ENCODE peak calls at places on chromosomes 16 and 17, in seven cellular contexts. M is endothelial cell, T is brain microvascular endothelial cell, F is hepatocyte, X is PC-3, N is GM20000, J is heart right ventricle. L is an unnamed sample.

GRCh38 chr16:85615852-85616607 is 2.9 kb downstream of the GSE1 start:
- DNase-seq in M (peak), T (peak), F (peak), X (peak), N (peak), J (peak), L (no peak)

GRCh38 chr17:76670708-76671122 is 27.2 kb upstream of the ST6GALNAC1 start:
- DNase-seq in M (no peak), T (no peak), F (no peak), X (no peak), N (no peak), J (no peak), L (no peak)

GRCh38 chr17:80123791-80124190 is 22.4 kb downstream of the GAA start:
- DNase-seq in M (no peak), T (no peak), F (no peak), X (peak), N (no peak), J (no peak), L (no peak)

GRCh38 chr16:67449328-67449727 is 18.4 kb downstream of the HSD11B2 start:
- DNase-seq in M (no peak), T (no peak), F (no peak), X (no peak), N (no peak), J (peak), L (no peak)

GRCh38 chr16:55661842-55662479 is 6.2 kb downstream of the SLC6A2 start:
- DNase-seq in M (no peak), T (no peak), F (no peak), X (peak), N (no peak), J (no peak), L (no peak)

GRCh38 chr17:57482657-57483056 is 226.3 kb downstream of the MSI2 start:
- DNase-seq in M (no peak), T (no peak), F (no peak), X (no peak), N (no peak), J (no peak), L (no peak)

GRCh38 chr16:8561496-8561895 is 28.8 kb downstream of the TMEM114 start:
- DNase-seq in M (no peak), T (no peak), F (no peak), X (no peak), N (no peak), J (no peak), L (no peak)

GRCh38 chr17:41060052-41060604 is at the start of gene KRTAP2-3:
- DNase-seq in M (no peak), T (peak), F (no peak), X (peak), N (no peak), J (no peak), L (peak)

GRCh38 chr17:27577124-27577761 is 53.7 kb upstream of the LGALS9 start:
- DNase-seq in M (no peak), T (peak), F (peak), X (peak), N (no peak), J (no peak), L (no peak)

GRCh38 chr16:13557476-13557875 is 362.5 kb upstream of the ERCC4 start:
- DNase-seq in M (no peak), T (no peak), F (no peak), X (no peak), N (no peak), J (no peak), L (no peak)

GRCh38 chr17:35486920-35487727 is 38.6 kb upstream of the SLFN13 start:
- DNase-seq in M (no peak), T (peak), F (peak), X (no peak), N (peak), J (peak), L (no peak)

GRCh38 chr16:57262841-57263584 is 18.0 kb downstream of the ARL2BP start:
- DNase-seq in M (no peak), T (no peak), F (no peak), X (no peak), N (no peak), J (no peak), L (no peak)

GRCh38 chr17:74402070-74402469 is 29.8 kb upstream of the GPRC5C start:
- DNase-seq in M (no peak), T (no peak), F (no peak), X (no peak), N (no peak), J (no peak), L (no peak)

GRCh38 chr17:43846963-43847369 is at the start of gene CD300LG:
- DNase-seq in M (no peak), T (no peak), F (no peak), X (no peak), N (no peak), J (peak), L (no peak)

GRCh38 chr17:79028496-79029326 is 4.7 kb downstream of the C1QTNF1 start:
- DNase-seq in M (no peak), T (no peak), F (no peak), X (no peak), N (no peak), J (no peak), L (no peak)

GRCh38 chr17:55639096-55639495 is 83.6 kb downstream of the TMEM100 start:
- DNase-seq in M (no peak), T (no peak), F (no peak), X (no peak), N (no peak), J (no peak), L (no peak)

GRCh38 chr17:2929881-2930533 is 133.4 kb downstream of the OR1D5 start:
- DNase-seq in M (peak), T (peak), F (peak), X (peak), N (peak), J (peak), L (no peak)

GRCh38 chr16:81445143-81445922 is 725 bp downstream of the CMIP start:
- DNase-seq in M (peak), T (no peak), F (peak), X (no peak), N (peak), J (no peak), L (no peak)

GRCh38 chr17:410674-411401 is 58.2 kb upstream of the RPH3AL start:
- DNase-seq in M (no peak), T (no peak), F (peak), X (no peak), N (no peak), J (no peak), L (no peak)
- TF ChIP-seq CTCF in M (no peak), T (peak), F (no peak), X (no peak), N (no peak), J (no peak), L (peak)

GRCh38 chr17:67290994-67291362 is 46.0 kb upstream of the HELZ start:
- DNase-seq in M (no peak), T (no peak), F (no peak), X (no peak), N (no peak), J (peak), L (no peak)
- TF ChIP-seq CTCF in M (no peak), T (no peak), F (no peak), X (no peak), N (no peak), J (no peak), L (no peak)

DNA sequence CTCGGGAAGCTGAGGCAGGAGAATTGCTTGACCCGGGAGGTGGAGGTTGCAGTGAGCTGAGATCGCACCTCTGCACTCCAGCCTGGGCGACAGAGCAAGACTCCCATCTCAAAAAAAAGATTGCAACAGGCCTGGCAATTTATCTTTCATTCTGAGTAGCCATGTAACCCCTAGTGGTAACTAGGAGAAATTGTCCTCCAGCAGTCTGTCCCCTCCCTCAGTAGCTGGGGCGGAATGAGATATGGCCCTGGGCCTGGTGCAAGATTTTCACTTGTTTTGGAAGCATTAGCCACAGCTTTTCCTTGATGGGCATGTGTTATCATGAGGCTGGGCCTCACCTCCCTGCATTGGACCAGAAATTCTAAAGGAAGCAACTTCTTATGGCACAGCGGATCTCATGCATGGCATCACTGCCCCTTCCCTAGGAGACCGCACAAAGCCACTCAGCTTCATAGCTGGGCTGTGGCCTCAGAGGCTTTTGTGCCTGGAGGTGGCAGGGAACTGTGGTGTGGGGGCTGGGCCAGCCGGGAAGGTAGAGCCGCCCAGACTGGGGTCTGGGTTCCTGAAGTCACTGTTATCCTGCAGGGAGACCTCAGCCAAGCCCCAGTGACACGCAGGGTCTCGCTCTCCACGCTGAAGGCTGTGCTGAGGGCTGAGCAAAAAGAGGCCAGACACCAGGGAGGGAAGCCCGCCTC is 13.4 kb downstream of the NATD1 start:
- DNase-seq in M (peak), T (peak), F (no peak), X (peak), N (peak), J (no peak), L (no peak)
- TF ChIP-seq CTCF in M (peak), T (peak), F (peak), X (peak), N (no peak), J (peak), L (peak)

DNA sequence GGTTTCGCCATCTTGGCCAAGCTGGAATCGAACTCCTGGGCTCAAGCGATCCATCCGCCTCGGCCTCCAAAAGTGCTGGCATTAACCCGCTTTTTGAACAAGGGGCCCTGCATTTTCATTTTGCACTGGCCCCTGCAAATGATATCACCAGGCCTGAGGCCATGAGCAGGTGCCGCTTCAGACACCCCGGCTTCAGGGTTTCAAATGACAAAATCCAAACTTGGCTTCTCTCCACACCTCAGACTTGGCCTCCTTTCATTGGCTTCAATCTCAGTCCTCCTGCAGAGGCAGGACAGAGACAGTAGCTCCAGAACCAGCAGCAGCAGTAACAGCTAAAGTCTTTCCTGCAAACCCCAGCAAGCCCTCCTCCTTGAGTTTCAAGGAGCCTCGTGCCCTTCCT is 22.2 kb upstream of the CREBBP start:
- DNase-seq in M (no peak), T (no peak), F (no peak), X (no peak), N (no peak), J (no peak), L (no peak)
- TF ChIP-seq CTCF in M (no peak), T (no peak), F (no peak), X (no peak), N (no peak), J (no peak), L (no peak)

GRCh38 chr16:88412766-88413165 is 30.0 kb downstream of the ZNF469 start:
- DNase-seq in M (no peak), T (no peak), F (no peak), X (no peak), N (no peak), J (no peak), L (no peak)
- TF ChIP-seq CTCF in M (no peak), T (no peak), F (no peak), X (no peak), N (no peak), J (no peak), L (no peak)

DNA sequence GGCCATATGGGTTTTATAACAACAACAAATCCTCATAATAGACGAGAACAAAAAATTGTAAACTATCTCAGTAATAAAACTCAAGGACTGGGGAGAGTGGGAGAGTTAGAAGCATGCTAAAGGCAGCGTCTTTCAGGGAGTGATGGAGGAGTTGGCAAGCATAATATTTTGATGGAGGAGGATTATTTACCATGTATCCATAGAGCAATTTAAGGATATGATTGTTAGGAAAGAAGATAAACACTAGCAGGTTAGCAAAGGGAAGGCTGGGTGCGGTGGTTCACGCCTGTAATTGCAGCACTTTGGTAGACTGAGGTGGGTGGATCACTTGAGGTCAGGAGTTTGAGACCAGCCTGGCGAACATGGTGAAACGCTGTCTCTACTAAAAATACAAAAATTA is 27.8 kb downstream of the BCL7C start:
- DNase-seq in M (no peak), T (no peak), F (no peak), X (no peak), N (no peak), J (no peak), L (no peak)
- TF ChIP-seq CTCF in M (no peak), T (no peak), F (no peak), X (no peak), N (no peak), J (no peak), L (no peak)

DNA sequence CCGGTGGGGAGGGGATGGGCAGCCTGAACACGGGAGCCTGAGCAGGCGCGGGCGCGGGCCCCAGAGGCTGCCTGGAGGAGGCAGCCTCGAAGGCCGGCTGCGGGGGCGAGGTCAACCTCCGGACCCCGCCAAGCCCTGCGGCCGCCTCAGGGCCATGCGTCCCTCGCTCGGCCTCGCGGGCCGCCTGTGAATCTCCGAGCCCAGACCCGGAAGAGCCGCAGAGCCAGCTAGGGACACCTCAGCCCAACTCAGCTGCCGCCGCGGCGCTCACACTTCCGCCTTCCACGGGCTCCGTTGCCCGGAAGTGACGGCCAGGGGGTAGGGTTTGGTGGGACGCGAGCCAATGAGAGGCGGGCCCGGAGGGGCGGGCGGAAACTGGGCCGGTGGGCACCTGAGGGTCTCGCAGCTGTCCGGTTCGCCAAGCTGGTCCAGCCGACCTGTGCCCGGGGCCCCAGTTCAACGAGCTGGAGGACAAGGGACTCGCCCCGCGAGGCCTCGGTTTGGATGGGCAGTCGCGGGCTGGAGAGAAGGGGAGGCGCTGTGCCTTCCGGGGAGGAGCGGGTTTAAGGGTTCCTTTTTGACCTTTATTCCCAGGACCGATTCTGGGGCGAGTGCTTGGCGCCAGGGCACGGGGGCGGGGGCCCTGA is at the start of gene SLC38A10:
- DNase-seq in M (peak), T (peak), F (peak), X (peak), N (peak), J (peak), L (peak)
- TF ChIP-seq CTCF in M (no peak), T (peak), F (no peak), X (no peak), N (no peak), J (no peak), L (no peak)

GRCh38 chr16:10013364-10013763 is 168.9 kb downstream of the GRIN2A start:
- DNase-seq in M (no peak), T (no peak), F (no peak), X (no peak), N (no peak), J (no peak), L (no peak)
- TF ChIP-seq CTCF in M (no peak), T (no peak), F (no peak), X (no peak), N (no peak), J (no peak), L (no peak)

DNA sequence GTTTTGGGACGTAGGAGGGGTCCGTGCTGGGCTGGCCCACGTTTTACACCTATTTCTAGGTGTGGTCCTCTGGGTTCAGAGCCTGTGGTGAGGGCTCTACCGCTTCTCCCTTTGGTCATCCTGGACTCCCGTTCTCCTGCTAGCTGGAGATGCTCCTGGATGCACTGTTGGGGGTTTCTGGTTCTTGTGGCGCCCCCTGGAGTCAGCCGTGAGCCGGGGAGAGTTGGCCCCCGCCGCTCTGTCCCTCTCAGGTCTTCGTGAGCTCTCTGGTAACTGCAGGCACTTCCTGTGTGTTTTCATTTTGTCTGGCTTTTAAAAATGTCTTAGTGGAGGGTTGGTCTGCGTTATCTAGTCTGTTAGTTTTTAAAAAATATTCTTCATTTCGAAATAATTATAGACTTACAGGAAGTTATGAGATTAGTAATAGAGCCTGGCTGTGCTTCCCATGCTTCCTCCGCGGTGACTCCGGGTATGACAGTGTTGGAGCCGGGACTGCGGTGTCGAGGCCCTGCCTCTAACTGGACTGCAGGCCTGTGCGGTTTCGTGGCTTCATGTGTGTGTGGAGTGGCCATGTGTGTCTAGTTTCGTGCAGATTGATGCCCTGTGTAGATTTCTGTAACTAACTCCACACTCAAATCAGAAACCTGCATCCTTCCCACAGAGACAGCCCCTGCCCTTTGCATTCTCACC is 78.0 kb upstream of the ZNF750 start:
- DNase-seq in M (peak), T (peak), F (no peak), X (peak), N (no peak), J (no peak), L (no peak)
- TF ChIP-seq CTCF in M (peak), T (peak), F (peak), X (peak), N (no peak), J (peak), L (peak)

DNA sequence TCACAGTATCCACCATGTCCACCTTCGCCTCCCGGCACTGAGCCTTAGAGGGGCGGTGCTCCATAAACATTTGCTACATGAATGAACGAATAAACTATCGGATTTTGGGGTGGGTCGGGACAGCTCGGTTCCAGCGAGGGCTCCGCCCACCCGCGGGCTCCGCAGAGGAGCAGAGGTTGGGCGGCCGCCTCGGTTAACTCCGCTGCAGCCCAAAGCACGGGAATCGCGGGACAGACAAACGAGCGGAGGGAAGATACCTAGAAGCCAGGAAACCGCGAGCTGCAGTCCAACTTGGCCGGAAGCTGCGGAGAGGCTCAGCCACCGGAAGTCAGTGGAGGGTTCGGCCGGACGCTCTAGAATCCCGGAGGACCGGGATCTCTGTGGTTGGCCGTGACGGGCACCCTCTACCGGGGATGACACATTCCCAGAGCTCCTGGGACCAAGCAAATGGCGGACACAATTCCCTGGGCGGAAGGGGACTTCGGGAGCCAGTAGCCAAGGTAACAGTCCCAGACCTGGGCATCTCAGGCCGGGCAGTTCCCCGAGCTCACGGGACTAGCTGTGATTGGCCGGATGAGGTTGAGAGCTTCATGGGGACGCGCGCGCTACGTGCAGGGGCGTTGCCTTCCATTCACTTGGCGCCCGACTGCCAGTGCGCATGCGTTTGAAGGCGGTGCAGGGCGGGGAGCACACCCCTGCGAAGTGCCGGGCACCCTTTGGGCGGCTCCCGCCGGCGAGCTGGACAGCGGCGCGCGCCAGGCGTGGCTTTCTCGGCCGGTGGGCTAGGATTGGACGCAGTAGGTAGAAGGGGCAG is 489 bp upstream of the MAPK7 start:
- DNase-seq in M (peak), T (peak), F (peak), X (peak), N (peak), J (peak), L (peak)
- TF ChIP-seq CTCF in M (no peak), T (no peak), F (no peak), X (no peak), N (no peak), J (no peak), L (no peak)